ENCODE peak calls at places on chromosome 17, in nine cellular contexts. One of them, this sample, is unnamed.

GRCh38 chr17:78133971-78134898 is 3.7 kb downstream of the TMC8 start:
- DNase-seq in HEK293T: peak
- DNase-seq in mucosa of gallbladder: peak
- DNase-seq in AML-193: peak
- DNase-seq in stimulated activated CD4-positive, alpha-beta T cell treated with anti-CD3 and anti-CD28 coated beads, TNF-alpha, amount 100 ng/mL, for 1 hour: no peak
- DNase-seq in DMS 273 treated with DMSO at 0.1 percent for 48 hours: no peak
- DNase-seq in activated CD8-positive, alpha-beta memory T cell treated with anti-CD3 and anti-CD28 coated beads, Interleukin-2, amount 50 U/mL, for 48 hours: peak
- DNase-seq in ecto neural progenitor cell: peak
- DNase-seq in NCI-H1092: peak
- DNase-seq in this sample: no peak

GRCh38 chr17:44389723-44390202 is 314 bp upstream of the ITGA2B start:
- DNase-seq in ecto neural progenitor cell: no peak
- DNase-seq in activated CD8-positive, alpha-beta memory T cell treated with anti-CD3 and anti-CD28 coated beads, Interleukin-2, amount 50 U/mL, for 48 hours: peak
- DNase-seq in AML-193: peak
- DNase-seq in mucosa of gallbladder: no peak
- DNase-seq in DMS 273 treated with DMSO at 0.1 percent for 48 hours: no peak
- DNase-seq in stimulated activated CD4-positive, alpha-beta T cell treated with anti-CD3 and anti-CD28 coated beads, TNF-alpha, amount 100 ng/mL, for 1 hour: no peak
- DNase-seq in HEK293T: no peak
- DNase-seq in NCI-H1092: no peak
- DNase-seq in this sample: peak

GRCh38 chr17:41178341-41178740 is 320 bp upstream of the KRTAP4-2 start:
- DNase-seq in NCI-H1092: no peak
- DNase-seq in activated CD8-positive, alpha-beta memory T cell treated with anti-CD3 and anti-CD28 coated beads, Interleukin-2, amount 50 U/mL, for 48 hours: no peak
- DNase-seq in mucosa of gallbladder: no peak
- DNase-seq in ecto neural progenitor cell: no peak
- DNase-seq in DMS 273 treated with DMSO at 0.1 percent for 48 hours: no peak
- DNase-seq in stimulated activated CD4-positive, alpha-beta T cell treated with anti-CD3 and anti-CD28 coated beads, TNF-alpha, amount 100 ng/mL, for 1 hour: no peak
- DNase-seq in AML-193: no peak
- DNase-seq in HEK293T: no peak
- DNase-seq in this sample: no peak

GRCh38 chr17:41382396-41382795 is 290 bp upstream of the KRT34 start:
- DNase-seq in AML-193: no peak
- DNase-seq in stimulated activated CD4-positive, alpha-beta T cell treated with anti-CD3 and anti-CD28 coated beads, TNF-alpha, amount 100 ng/mL, for 1 hour: no peak
- DNase-seq in HEK293T: no peak
- DNase-seq in mucosa of gallbladder: no peak
- DNase-seq in DMS 273 treated with DMSO at 0.1 percent for 48 hours: no peak
- DNase-seq in ecto neural progenitor cell: no peak
- DNase-seq in activated CD8-positive, alpha-beta memory T cell treated with anti-CD3 and anti-CD28 coated beads, Interleukin-2, amount 50 U/mL, for 48 hours: no peak
- DNase-seq in NCI-H1092: no peak
- DNase-seq in this sample: no peak

GRCh38 chr17:82008258-82008940 is 14.3 kb downstream of the CENPX start:
- DNase-seq in DMS 273 treated with DMSO at 0.1 percent for 48 hours: no peak
- DNase-seq in AML-193: no peak
- DNase-seq in stimulated activated CD4-positive, alpha-beta T cell treated with anti-CD3 and anti-CD28 coated beads, TNF-alpha, amount 100 ng/mL, for 1 hour: no peak
- DNase-seq in activated CD8-positive, alpha-beta memory T cell treated with anti-CD3 and anti-CD28 coated beads, Interleukin-2, amount 50 U/mL, for 48 hours: no peak
- DNase-seq in mucosa of gallbladder: no peak
- DNase-seq in ecto neural progenitor cell: no peak
- DNase-seq in HEK293T: no peak
- DNase-seq in NCI-H1092: no peak
- DNase-seq in this sample: no peak

GRCh38 chr17:75009139-75009724 is 3.2 kb upstream of the MRPL58 start:
- DNase-seq in ecto neural progenitor cell: no peak
- DNase-seq in activated CD8-positive, alpha-beta memory T cell treated with anti-CD3 and anti-CD28 coated beads, Interleukin-2, amount 50 U/mL, for 48 hours: no peak
- DNase-seq in HEK293T: no peak
- DNase-seq in mucosa of gallbladder: no peak
- DNase-seq in stimulated activated CD4-positive, alpha-beta T cell treated with anti-CD3 and anti-CD28 coated beads, TNF-alpha, amount 100 ng/mL, for 1 hour: no peak
- DNase-seq in NCI-H1092: no peak
- DNase-seq in AML-193: no peak
- DNase-seq in DMS 273 treated with DMSO at 0.1 percent for 48 hours: no peak
- DNase-seq in this sample: no peak

GRCh38 chr17:81913394-81914102 is 2.3 kb upstream of the PCYT2 start:
- DNase-seq in stimulated activated CD4-positive, alpha-beta T cell treated with anti-CD3 and anti-CD28 coated beads, TNF-alpha, amount 100 ng/mL, for 1 hour: no peak
- DNase-seq in AML-193: no peak
- DNase-seq in activated CD8-positive, alpha-beta memory T cell treated with anti-CD3 and anti-CD28 coated beads, Interleukin-2, amount 50 U/mL, for 48 hours: no peak
- DNase-seq in DMS 273 treated with DMSO at 0.1 percent for 48 hours: no peak
- DNase-seq in NCI-H1092: no peak
- DNase-seq in ecto neural progenitor cell: no peak
- DNase-seq in HEK293T: no peak
- DNase-seq in mucosa of gallbladder: no peak
- DNase-seq in this sample: no peak

GRCh38 chr17:37605813-37606505 is 3.3 kb downstream of the SYNRG start:
- DNase-seq in stimulated activated CD4-positive, alpha-beta T cell treated with anti-CD3 and anti-CD28 coated beads, TNF-alpha, amount 100 ng/mL, for 1 hour: no peak
- DNase-seq in AML-193: peak
- DNase-seq in DMS 273 treated with DMSO at 0.1 percent for 48 hours: no peak
- DNase-seq in HEK293T: no peak
- DNase-seq in mucosa of gallbladder: peak
- DNase-seq in NCI-H1092: no peak
- DNase-seq in ecto neural progenitor cell: no peak
- DNase-seq in activated CD8-positive, alpha-beta memory T cell treated with anti-CD3 and anti-CD28 coated beads, Interleukin-2, amount 50 U/mL, for 48 hours: no peak
- DNase-seq in this sample: no peak

GRCh38 chr17:27878776-27879562 is 14.2 kb downstream of the LYRM9 start:
- DNase-seq in HEK293T: no peak
- DNase-seq in ecto neural progenitor cell: no peak
- DNase-seq in stimulated activated CD4-positive, alpha-beta T cell treated with anti-CD3 and anti-CD28 coated beads, TNF-alpha, amount 100 ng/mL, for 1 hour: no peak
- DNase-seq in DMS 273 treated with DMSO at 0.1 percent for 48 hours: no peak
- DNase-seq in AML-193: no peak
- DNase-seq in activated CD8-positive, alpha-beta memory T cell treated with anti-CD3 and anti-CD28 coated beads, Interleukin-2, amount 50 U/mL, for 48 hours: no peak
- DNase-seq in mucosa of gallbladder: no peak
- DNase-seq in NCI-H1092: peak
- DNase-seq in this sample: peak

GRCh38 chr17:73551756-73552155 is 92.5 kb downstream of the SDK2 start:
- DNase-seq in AML-193: no peak
- DNase-seq in stimulated activated CD4-positive, alpha-beta T cell treated with anti-CD3 and anti-CD28 coated beads, TNF-alpha, amount 100 ng/mL, for 1 hour: no peak
- DNase-seq in DMS 273 treated with DMSO at 0.1 percent for 48 hours: no peak
- DNase-seq in HEK293T: no peak
- DNase-seq in ecto neural progenitor cell: no peak
- DNase-seq in activated CD8-positive, alpha-beta memory T cell treated with anti-CD3 and anti-CD28 coated beads, Interleukin-2, amount 50 U/mL, for 48 hours: no peak
- DNase-seq in NCI-H1092: no peak
- DNase-seq in mucosa of gallbladder: no peak
- DNase-seq in this sample: no peak

GRCh38 chr17:30920282-30920681 is 1.5 kb upstream of the ADAP2 start:
- DNase-seq in ecto neural progenitor cell: peak
- DNase-seq in stimulated activated CD4-positive, alpha-beta T cell treated with anti-CD3 and anti-CD28 coated beads, TNF-alpha, amount 100 ng/mL, for 1 hour: no peak
- DNase-seq in mucosa of gallbladder: no peak
- DNase-seq in NCI-H1092: no peak
- DNase-seq in AML-193: no peak
- DNase-seq in HEK293T: no peak
- DNase-seq in DMS 273 treated with DMSO at 0.1 percent for 48 hours: no peak
- DNase-seq in activated CD8-positive, alpha-beta memory T cell treated with anti-CD3 and anti-CD28 coated beads, Interleukin-2, amount 50 U/mL, for 48 hours: no peak
- DNase-seq in this sample: no peak